ENCODE peak calls at places on chromosomes 1 and 21, in eight cellular contexts. One of them, this sample, is unnamed.

GRCh38 chr1:111956155-111956817 is 33.2 kb downstream of the KCND3 start:
- DNase-seq in left ventricle myocardium inferior: no peak
- DNase-seq in choroid plexus epithelial cell: no peak
- DNase-seq in RWPE2: no peak
- DNase-seq in HepG2: no peak
- DNase-seq in uterus: no peak
- DNase-seq in foreskin fibroblast: no peak
- DNase-seq in pancreas: peak
- DNase-seq in this sample: no peak

GRCh38 chr1:57421366-57421765 is 2.5 kb downstream of the DAB1 start:
- DNase-seq in left ventricle myocardium inferior: no peak
- DNase-seq in choroid plexus epithelial cell: no peak
- DNase-seq in RWPE2: no peak
- DNase-seq in HepG2: no peak
- DNase-seq in uterus: no peak
- DNase-seq in foreskin fibroblast: no peak
- DNase-seq in pancreas: no peak
- DNase-seq in this sample: no peak

GRCh38 chr1:3695326-3696217 is 43.3 kb downstream of the TP73 start:
- DNase-seq in left ventricle myocardium inferior: peak
- DNase-seq in choroid plexus epithelial cell: peak
- DNase-seq in RWPE2: no peak
- DNase-seq in HepG2: peak
- DNase-seq in uterus: no peak
- DNase-seq in foreskin fibroblast: peak
- DNase-seq in pancreas: peak
- DNase-seq in this sample: no peak

GRCh38 chr1:147738739-147739476 is 21.5 kb downstream of the GJA5 start:
- DNase-seq in left ventricle myocardium inferior: peak
- DNase-seq in choroid plexus epithelial cell: no peak
- DNase-seq in RWPE2: no peak
- DNase-seq in HepG2: no peak
- DNase-seq in uterus: no peak
- DNase-seq in foreskin fibroblast: no peak
- DNase-seq in pancreas: no peak
- DNase-seq in this sample: no peak

GRCh38 chr1:86846166-86846647 is 67.7 kb downstream of the SELENOF start:
- DNase-seq in left ventricle myocardium inferior: no peak
- DNase-seq in choroid plexus epithelial cell: peak
- DNase-seq in RWPE2: no peak
- DNase-seq in HepG2: no peak
- DNase-seq in uterus: no peak
- DNase-seq in foreskin fibroblast: peak
- DNase-seq in pancreas: no peak
- DNase-seq in this sample: no peak

GRCh38 chr1:160407819-160408801 is 7.7 kb downstream of the VANGL2 start:
- DNase-seq in left ventricle myocardium inferior: no peak
- DNase-seq in choroid plexus epithelial cell: no peak
- DNase-seq in RWPE2: peak
- DNase-seq in HepG2: no peak
- DNase-seq in uterus: no peak
- DNase-seq in foreskin fibroblast: no peak
- DNase-seq in pancreas: no peak
- DNase-seq in this sample: no peak

GRCh38 chr1:245575710-245576109 is 420.9 kb downstream of the KIF26B start:
- DNase-seq in left ventricle myocardium inferior: no peak
- DNase-seq in choroid plexus epithelial cell: peak
- DNase-seq in RWPE2: no peak
- DNase-seq in HepG2: no peak
- DNase-seq in uterus: no peak
- DNase-seq in foreskin fibroblast: no peak
- DNase-seq in pancreas: no peak
- DNase-seq in this sample: no peak

GRCh38 chr1:107963601-107964396 is 1.2 kb downstream of the VAV3 start:
- DNase-seq in left ventricle myocardium inferior: peak
- DNase-seq in choroid plexus epithelial cell: peak
- DNase-seq in RWPE2: no peak
- DNase-seq in HepG2: no peak
- DNase-seq in uterus: no peak
- DNase-seq in foreskin fibroblast: no peak
- DNase-seq in pancreas: no peak
- DNase-seq in this sample: no peak

GRCh38 chr21:46110499-46111192 is 12.7 kb downstream of the COL6A2 start:
- DNase-seq in left ventricle myocardium inferior: peak
- DNase-seq in choroid plexus epithelial cell: no peak
- DNase-seq in RWPE2: no peak
- DNase-seq in HepG2: no peak
- DNase-seq in uterus: peak
- DNase-seq in foreskin fibroblast: no peak
- DNase-seq in pancreas: no peak
- DNase-seq in this sample: no peak

GRCh38 chr1:54606096-54606989 is 17.0 kb downstream of the FAM151A start:
- DNase-seq in left ventricle myocardium inferior: no peak
- DNase-seq in choroid plexus epithelial cell: no peak
- DNase-seq in RWPE2: no peak
- DNase-seq in HepG2: no peak
- DNase-seq in uterus: no peak
- DNase-seq in foreskin fibroblast: no peak
- DNase-seq in pancreas: no peak
- DNase-seq in this sample: no peak

GRCh38 chr1:22788298-22788697 is 77.7 kb downstream of the EPHB2 start:
- DNase-seq in left ventricle myocardium inferior: peak
- DNase-seq in choroid plexus epithelial cell: no peak
- DNase-seq in RWPE2: no peak
- DNase-seq in HepG2: no peak
- DNase-seq in uterus: no peak
- DNase-seq in foreskin fibroblast: no peak
- DNase-seq in pancreas: no peak
- DNase-seq in this sample: no peak

GRCh38 chr1:19786988-19787423 is 12.7 kb downstream of the TMCO4 start:
- DNase-seq in left ventricle myocardium inferior: no peak
- DNase-seq in choroid plexus epithelial cell: no peak
- DNase-seq in RWPE2: no peak
- DNase-seq in HepG2: no peak
- DNase-seq in uterus: no peak
- DNase-seq in foreskin fibroblast: no peak
- DNase-seq in pancreas: no peak
- DNase-seq in this sample: no peak

GRCh38 chr1:40712997-40713396 is 21.5 kb downstream of the NFYC start:
- DNase-seq in left ventricle myocardium inferior: no peak
- DNase-seq in choroid plexus epithelial cell: no peak
- DNase-seq in RWPE2: no peak
- DNase-seq in HepG2: no peak
- DNase-seq in uterus: no peak
- DNase-seq in foreskin fibroblast: no peak
- DNase-seq in pancreas: no peak
- DNase-seq in this sample: no peak

GRCh38 chr1:165047985-165048384 is 308.5 kb downstream of the LMX1A start:
- DNase-seq in left ventricle myocardium inferior: no peak
- DNase-seq in choroid plexus epithelial cell: no peak
- DNase-seq in RWPE2: no peak
- DNase-seq in HepG2: no peak
- DNase-seq in uterus: no peak
- DNase-seq in foreskin fibroblast: no peak
- DNase-seq in pancreas: no peak
- DNase-seq in this sample: no peak

GRCh38 chr1:192260076-192260475 is 56.7 kb upstream of the RGS21 start:
- DNase-seq in left ventricle myocardium inferior: no peak
- DNase-seq in choroid plexus epithelial cell: peak
- DNase-seq in RWPE2: no peak
- DNase-seq in HepG2: no peak
- DNase-seq in uterus: no peak
- DNase-seq in foreskin fibroblast: no peak
- DNase-seq in pancreas: no peak
- DNase-seq in this sample: no peak

GRCh38 chr1:106534612-106535011 is 521.9 kb upstream of the PRMT6 start:
- DNase-seq in left ventricle myocardium inferior: no peak
- DNase-seq in choroid plexus epithelial cell: no peak
- DNase-seq in RWPE2: no peak
- DNase-seq in HepG2: no peak
- DNase-seq in uterus: no peak
- DNase-seq in foreskin fibroblast: no peak
- DNase-seq in pancreas: no peak
- DNase-seq in this sample: no peak
- TF ChIP-seq CTCF in left ventricle myocardium inferior: no peak
- TF ChIP-seq CTCF in choroid plexus epithelial cell: no peak
- TF ChIP-seq CTCF in RWPE2: peak
- TF ChIP-seq CTCF in HepG2: no peak
- TF ChIP-seq CTCF in uterus: no peak
- TF ChIP-seq CTCF in foreskin fibroblast: no peak
- TF ChIP-seq CTCF in pancreas: no peak
- TF ChIP-seq CTCF in this sample: peak

DNA sequence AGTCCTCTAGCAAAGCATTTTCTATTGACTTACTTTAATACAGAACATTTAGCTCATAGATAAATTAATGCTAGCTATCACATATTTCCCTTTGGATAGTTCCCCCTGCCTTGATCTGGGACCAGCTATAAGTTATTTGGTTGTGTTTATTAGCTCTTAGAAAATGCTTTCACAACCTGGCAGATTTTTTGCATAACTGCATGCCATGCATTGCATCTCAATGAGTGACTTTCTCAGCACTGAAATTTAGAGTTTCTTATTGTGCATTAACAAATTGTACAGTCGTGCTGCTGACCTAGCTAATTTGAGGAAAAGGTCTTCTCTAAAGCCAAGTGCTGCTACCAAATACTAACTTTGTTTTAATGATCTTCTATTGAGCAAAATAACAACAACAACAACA is 164.8 kb downstream of the PLPPR5 start:
- DNase-seq in left ventricle myocardium inferior: no peak
- DNase-seq in choroid plexus epithelial cell: peak
- DNase-seq in RWPE2: no peak
- DNase-seq in HepG2: no peak
- DNase-seq in uterus: no peak
- DNase-seq in foreskin fibroblast: peak
- DNase-seq in pancreas: no peak
- DNase-seq in this sample: no peak
- TF ChIP-seq CTCF in left ventricle myocardium inferior: no peak
- TF ChIP-seq CTCF in choroid plexus epithelial cell: no peak
- TF ChIP-seq CTCF in RWPE2: no peak
- TF ChIP-seq CTCF in HepG2: no peak
- TF ChIP-seq CTCF in uterus: no peak
- TF ChIP-seq CTCF in foreskin fibroblast: no peak
- TF ChIP-seq CTCF in pancreas: no peak
- TF ChIP-seq CTCF in this sample: no peak

DNA sequence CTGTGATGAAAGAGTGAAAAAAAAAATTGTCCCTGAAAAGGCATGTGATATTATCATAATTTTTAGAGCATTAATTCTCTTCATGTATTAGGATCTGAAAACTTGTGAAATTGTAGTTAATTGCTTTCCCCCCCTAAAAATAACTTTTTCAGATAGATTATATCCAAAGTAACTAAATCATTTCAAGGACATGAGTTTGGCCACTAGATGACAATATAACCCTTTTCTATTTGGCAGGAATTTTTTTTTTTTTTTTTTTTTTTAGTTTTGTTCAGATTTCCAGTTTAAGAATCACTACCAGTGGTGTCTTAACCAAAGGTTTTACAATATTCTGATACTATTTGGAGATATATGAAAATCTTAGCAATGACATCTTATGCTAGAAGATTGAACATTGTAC is 370.8 kb downstream of the AMY1C start:
- DNase-seq in left ventricle myocardium inferior: no peak
- DNase-seq in choroid plexus epithelial cell: no peak
- DNase-seq in RWPE2: no peak
- DNase-seq in HepG2: no peak
- DNase-seq in uterus: no peak
- DNase-seq in foreskin fibroblast: no peak
- DNase-seq in pancreas: no peak
- DNase-seq in this sample: no peak
- TF ChIP-seq CTCF in left ventricle myocardium inferior: no peak
- TF ChIP-seq CTCF in choroid plexus epithelial cell: no peak
- TF ChIP-seq CTCF in RWPE2: peak
- TF ChIP-seq CTCF in HepG2: no peak
- TF ChIP-seq CTCF in uterus: no peak
- TF ChIP-seq CTCF in foreskin fibroblast: no peak
- TF ChIP-seq CTCF in pancreas: no peak
- TF ChIP-seq CTCF in this sample: peak

GRCh38 chr1:206856674-206857464 is 8.6 kb upstream of the IL20 start:
- DNase-seq in left ventricle myocardium inferior: no peak
- DNase-seq in choroid plexus epithelial cell: peak
- DNase-seq in RWPE2: no peak
- DNase-seq in HepG2: peak
- DNase-seq in uterus: no peak
- DNase-seq in foreskin fibroblast: no peak
- DNase-seq in pancreas: no peak
- DNase-seq in this sample: no peak
- TF ChIP-seq CTCF in left ventricle myocardium inferior: no peak
- TF ChIP-seq CTCF in choroid plexus epithelial cell: peak
- TF ChIP-seq CTCF in RWPE2: no peak
- TF ChIP-seq CTCF in HepG2: peak
- TF ChIP-seq CTCF in uterus: no peak
- TF ChIP-seq CTCF in foreskin fibroblast: peak
- TF ChIP-seq CTCF in pancreas: no peak
- TF ChIP-seq CTCF in this sample: peak

GRCh38 chr1:29352719-29353420 is 116.5 kb downstream of the PTPRU start:
- DNase-seq in left ventricle myocardium inferior: no peak
- DNase-seq in choroid plexus epithelial cell: no peak
- DNase-seq in RWPE2: no peak
- DNase-seq in HepG2: no peak
- DNase-seq in uterus: no peak
- DNase-seq in foreskin fibroblast: no peak
- DNase-seq in pancreas: no peak
- DNase-seq in this sample: no peak
- TF ChIP-seq CTCF in left ventricle myocardium inferior: no peak
- TF ChIP-seq CTCF in choroid plexus epithelial cell: no peak
- TF ChIP-seq CTCF in RWPE2: no peak
- TF ChIP-seq CTCF in HepG2: no peak
- TF ChIP-seq CTCF in uterus: no peak
- TF ChIP-seq CTCF in foreskin fibroblast: no peak
- TF ChIP-seq CTCF in pancreas: no peak
- TF ChIP-seq CTCF in this sample: no peak

DNA sequence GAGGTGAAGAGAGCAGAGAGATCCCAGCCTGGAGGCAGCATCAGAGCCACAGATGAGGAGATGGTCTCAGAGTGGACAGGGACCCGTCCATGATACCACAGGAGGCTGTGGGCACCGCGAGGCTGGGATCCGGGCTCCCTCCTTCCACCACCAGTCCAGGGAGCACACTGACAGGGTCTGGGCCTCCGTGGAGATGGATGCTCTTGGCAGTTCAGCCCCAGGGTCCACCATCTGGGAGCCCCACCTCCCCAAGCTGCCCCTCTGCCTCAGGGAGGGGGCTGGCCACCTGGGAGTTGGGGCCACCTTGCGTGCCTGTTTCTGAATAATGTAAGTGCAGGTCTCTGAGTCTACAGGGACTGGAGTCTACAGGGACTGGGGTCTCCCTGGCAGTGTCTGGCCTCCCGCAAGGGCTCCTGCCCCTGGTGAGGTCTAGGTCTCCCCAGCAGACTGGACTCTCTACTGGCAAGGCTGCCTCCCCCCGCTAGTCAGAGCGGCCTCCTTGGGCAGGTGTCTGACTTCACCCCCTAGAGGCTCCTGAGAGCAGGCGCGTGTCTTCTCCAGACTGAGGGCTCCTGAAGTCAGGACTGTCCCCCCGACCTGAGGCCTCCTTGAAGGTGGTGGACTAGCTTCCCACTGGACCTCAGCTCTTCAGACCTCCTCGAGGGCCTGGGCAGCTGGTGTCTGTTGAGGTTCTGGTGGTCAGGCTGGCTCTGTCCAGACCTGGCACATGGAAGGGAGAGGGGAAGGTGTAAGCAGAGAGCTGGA is 218.5 kb downstream of the PTPRU start:
- DNase-seq in left ventricle myocardium inferior: no peak
- DNase-seq in choroid plexus epithelial cell: no peak
- DNase-seq in RWPE2: no peak
- DNase-seq in HepG2: no peak
- DNase-seq in uterus: no peak
- DNase-seq in foreskin fibroblast: no peak
- DNase-seq in pancreas: no peak
- DNase-seq in this sample: peak
- TF ChIP-seq CTCF in left ventricle myocardium inferior: no peak
- TF ChIP-seq CTCF in choroid plexus epithelial cell: no peak
- TF ChIP-seq CTCF in RWPE2: no peak
- TF ChIP-seq CTCF in HepG2: no peak
- TF ChIP-seq CTCF in uterus: no peak
- TF ChIP-seq CTCF in foreskin fibroblast: no peak
- TF ChIP-seq CTCF in pancreas: no peak
- TF ChIP-seq CTCF in this sample: no peak

This sample was measured in chondrocyte.